ENCODE peak calls at places on chromosomes 7 and 10, in six cellular contexts. One of them, this sample, is unnamed.

GRCh38 chr10:79143879-79144278 is 75.1 kb downstream of the ZMIZ1 start:
- DNase-seq in breast epithelium: no peak
- DNase-seq in sigmoid colon: no peak
- DNase-seq in transverse colon: no peak
- DNase-seq in HCT116: no peak
- DNase-seq in spleen: no peak
- DNase-seq in this sample: no peak

GRCh38 chr10:84329986-84330651 is 1.7 kb downstream of the CCSER2 start:
- DNase-seq in HCT116: no peak
- DNase-seq in transverse colon: no peak
- DNase-seq in spleen: no peak
- DNase-seq in breast epithelium: no peak
- DNase-seq in sigmoid colon: no peak
- DNase-seq in this sample: no peak

GRCh38 chr7:100467638-100468373 is 3.7 kb upstream of the SPACDR start:
- DNase-seq in spleen: peak; percentile 76
- DNase-seq in sigmoid colon: no peak
- DNase-seq in transverse colon: no peak
- DNase-seq in breast epithelium: no peak
- DNase-seq in HCT116: no peak
- DNase-seq in this sample: no peak

GRCh38 chr7:44466300-44467216 is 23.9 kb downstream of the NUDCD3 start:
- DNase-seq in HCT116: no peak
- DNase-seq in sigmoid colon: no peak
- DNase-seq in spleen: no peak
- DNase-seq in transverse colon: no peak
- DNase-seq in breast epithelium: no peak
- DNase-seq in this sample: no peak

GRCh38 chr7:80876894-80877414 is 41.9 kb downstream of the SEMA3C start:
- DNase-seq in transverse colon: peak; percentile 37
- DNase-seq in HCT116: peak; percentile 36
- DNase-seq in spleen: no peak
- DNase-seq in breast epithelium: no peak
- DNase-seq in sigmoid colon: no peak
- DNase-seq in this sample: no peak

GRCh38 chr7:6012355-6013104 is 3.5 kb downstream of the AIMP2 start:
- DNase-seq in breast epithelium: no peak
- DNase-seq in HCT116: no peak
- DNase-seq in spleen: no peak
- DNase-seq in sigmoid colon: no peak
- DNase-seq in transverse colon: peak; percentile 63
- DNase-seq in this sample: no peak

GRCh38 chr7:23422904-23423303 is 47.4 kb downstream of the IGF2BP3 start:
- DNase-seq in transverse colon: no peak
- DNase-seq in HCT116: no peak
- DNase-seq in breast epithelium: no peak
- DNase-seq in sigmoid colon: no peak
- DNase-seq in spleen: no peak
- DNase-seq in this sample: no peak

GRCh38 chr10:63744060-63744941 is 223.1 kb downstream of the REEP3 start:
- DNase-seq in HCT116: no peak
- DNase-seq in sigmoid colon: no peak
- DNase-seq in spleen: no peak
- DNase-seq in breast epithelium: no peak
- DNase-seq in transverse colon: no peak
- DNase-seq in this sample: no peak

GRCh38 chr7:70480913-70481579 is 650.9 kb upstream of the GALNT17 start:
- DNase-seq in spleen: no peak
- DNase-seq in sigmoid colon: no peak
- DNase-seq in HCT116: no peak
- DNase-seq in transverse colon: no peak
- DNase-seq in breast epithelium: peak; percentile 21
- DNase-seq in this sample: peak; percentile 79

GRCh38 chr10:70054902-70055301 is 2.3 kb downstream of the MACROH2A2 start:
- DNase-seq in HCT116: no peak
- DNase-seq in transverse colon: no peak
- DNase-seq in sigmoid colon: no peak
- DNase-seq in breast epithelium: no peak
- DNase-seq in spleen: no peak
- DNase-seq in this sample: no peak

GRCh38 chr7:129923709-129924108 is 29.1 kb downstream of the UBE2H start:
- DNase-seq in breast epithelium: no peak
- DNase-seq in spleen: no peak
- DNase-seq in sigmoid colon: no peak
- DNase-seq in HCT116: no peak
- DNase-seq in transverse colon: no peak
- DNase-seq in this sample: no peak

GRCh38 chr7:74185636-74186035 is 11.5 kb downstream of the EIF4H start:
- DNase-seq in HCT116: no peak
- DNase-seq in transverse colon: no peak
- DNase-seq in spleen: no peak
- DNase-seq in breast epithelium: no peak
- DNase-seq in sigmoid colon: no peak
- DNase-seq in this sample: no peak

GRCh38 chr10:3237530-3237929 is 64.9 kb upstream of the PITRM1 start:
- DNase-seq in transverse colon: no peak
- DNase-seq in sigmoid colon: peak; percentile 37
- DNase-seq in HCT116: no peak
- DNase-seq in spleen: no peak
- DNase-seq in breast epithelium: no peak
- DNase-seq in this sample: no peak

GRCh38 chr7:51060536-51060935 is 256.1 kb downstream of the COBL start:
- DNase-seq in breast epithelium: no peak
- DNase-seq in spleen: no peak
- DNase-seq in transverse colon: no peak
- DNase-seq in sigmoid colon: no peak
- DNase-seq in HCT116: no peak
- DNase-seq in this sample: no peak

GRCh38 chr10:70445718-70446485 is 4.4 kb upstream of the NODAL start:
- DNase-seq in transverse colon: no peak
- DNase-seq in sigmoid colon: peak; percentile 82
- DNase-seq in spleen: no peak
- DNase-seq in breast epithelium: no peak
- DNase-seq in HCT116: no peak
- DNase-seq in this sample: no peak

GRCh38 chr10:58268454-58268945 is 462 bp upstream of the CISD1 start:
- DNase-seq in spleen: no peak
- DNase-seq in sigmoid colon: peak; percentile 67
- DNase-seq in HCT116: no peak
- DNase-seq in breast epithelium: no peak
- DNase-seq in transverse colon: no peak
- DNase-seq in this sample: no peak

GRCh38 chr7:125847706-125848105 is 918.1 kb upstream of the POT1 start:
- DNase-seq in transverse colon: no peak
- DNase-seq in HCT116: no peak
- DNase-seq in breast epithelium: no peak
- DNase-seq in sigmoid colon: no peak
- DNase-seq in spleen: no peak
- DNase-seq in this sample: no peak

GRCh38 chr7:51253157-51253556 is 63.5 kb downstream of the COBL start:
- DNase-seq in HCT116: no peak
- DNase-seq in spleen: no peak
- DNase-seq in transverse colon: no peak
- DNase-seq in sigmoid colon: no peak
- DNase-seq in breast epithelium: no peak
- DNase-seq in this sample: no peak

GRCh38 chr7:35544028-35544742 is 150.8 kb downstream of the HERPUD2 start:
- DNase-seq in transverse colon: no peak
- DNase-seq in sigmoid colon: no peak
- DNase-seq in HCT116: no peak
- DNase-seq in spleen: no peak
- DNase-seq in breast epithelium: no peak
- DNase-seq in this sample: no peak

GRCh38 chr7:95893484-95893883 is 121.1 kb downstream of the DYNC1I1 start:
- DNase-seq in spleen: no peak
- DNase-seq in breast epithelium: no peak
- DNase-seq in transverse colon: no peak
- DNase-seq in HCT116: no peak
- DNase-seq in sigmoid colon: no peak
- DNase-seq in this sample: no peak

GRCh38 chr7:86904949-86905834 is 154.3 kb downstream of the ELAPOR2 start:
- DNase-seq in transverse colon: no peak
- DNase-seq in HCT116: no peak
- DNase-seq in breast epithelium: no peak
- DNase-seq in spleen: no peak
- DNase-seq in sigmoid colon: no peak
- DNase-seq in this sample: no peak

GRCh38 chr10:84237199-84238051 is 3.9 kb downstream of the LRIT1 start:
- DNase-seq in sigmoid colon: no peak
- DNase-seq in breast epithelium: no peak
- DNase-seq in HCT116: no peak
- DNase-seq in spleen: no peak
- DNase-seq in transverse colon: no peak
- DNase-seq in this sample: no peak

GRCh38 chr10:30750971-30751677 is 121.6 kb upstream of the LYZL2 start:
- DNase-seq in transverse colon: no peak
- DNase-seq in spleen: no peak
- DNase-seq in HCT116: no peak
- DNase-seq in breast epithelium: no peak
- DNase-seq in sigmoid colon: no peak
- DNase-seq in this sample: no peak

GRCh38 chr10:132904814-132905649 is 37.3 kb downstream of the CFAP46 start:
- DNase-seq in transverse colon: no peak
- DNase-seq in sigmoid colon: peak; percentile 40
- DNase-seq in HCT116: no peak
- DNase-seq in breast epithelium: no peak
- DNase-seq in spleen: peak; percentile 37
- DNase-seq in this sample: no peak

GRCh38 chr10:26483554-26483953 is 45.4 kb downstream of the APBB1IP start:
- DNase-seq in spleen: no peak
- DNase-seq in sigmoid colon: no peak
- DNase-seq in breast epithelium: no peak
- DNase-seq in transverse colon: no peak
- DNase-seq in HCT116: no peak
- DNase-seq in this sample: no peak

GRCh38 chr10:26486304-26486703 is 48.2 kb downstream of the APBB1IP start:
- DNase-seq in HCT116: no peak
- DNase-seq in spleen: no peak
- DNase-seq in sigmoid colon: no peak
- DNase-seq in transverse colon: no peak
- DNase-seq in breast epithelium: no peak
- DNase-seq in this sample: no peak

GRCh38 chr10:26488344-26488743 is 50.2 kb downstream of the APBB1IP start:
- DNase-seq in spleen: no peak
- DNase-seq in breast epithelium: no peak
- DNase-seq in sigmoid colon: no peak
- DNase-seq in HCT116: no peak
- DNase-seq in transverse colon: no peak
- DNase-seq in this sample: no peak

GRCh38 chr10:26486985-26487850 is 49.1 kb downstream of the APBB1IP start:
- DNase-seq in breast epithelium: no peak
- DNase-seq in sigmoid colon: no peak
- DNase-seq in spleen: no peak
- DNase-seq in transverse colon: peak; percentile 17
- DNase-seq in HCT116: peak; percentile 55
- DNase-seq in this sample: no peak

GRCh38 chr10:26485150-26485941 is 47.2 kb downstream of the APBB1IP start:
- DNase-seq in transverse colon: no peak
- DNase-seq in spleen: no peak
- DNase-seq in HCT116: no peak
- DNase-seq in breast epithelium: no peak
- DNase-seq in sigmoid colon: no peak
- DNase-seq in this sample: no peak
- H3K27ac ChIP-seq in transverse colon: peak overlapping the region; percentile 36
- H3K27ac ChIP-seq in spleen: no peak overlapping the region
- H3K27ac ChIP-seq in HCT116: no peak overlapping the region
- H3K27ac ChIP-seq in breast epithelium: peak overlapping the region; percentile 8
- H3K27ac ChIP-seq in sigmoid colon: no peak overlapping the region
- H3K27ac ChIP-seq in this sample: no peak overlapping the region

DNA sequence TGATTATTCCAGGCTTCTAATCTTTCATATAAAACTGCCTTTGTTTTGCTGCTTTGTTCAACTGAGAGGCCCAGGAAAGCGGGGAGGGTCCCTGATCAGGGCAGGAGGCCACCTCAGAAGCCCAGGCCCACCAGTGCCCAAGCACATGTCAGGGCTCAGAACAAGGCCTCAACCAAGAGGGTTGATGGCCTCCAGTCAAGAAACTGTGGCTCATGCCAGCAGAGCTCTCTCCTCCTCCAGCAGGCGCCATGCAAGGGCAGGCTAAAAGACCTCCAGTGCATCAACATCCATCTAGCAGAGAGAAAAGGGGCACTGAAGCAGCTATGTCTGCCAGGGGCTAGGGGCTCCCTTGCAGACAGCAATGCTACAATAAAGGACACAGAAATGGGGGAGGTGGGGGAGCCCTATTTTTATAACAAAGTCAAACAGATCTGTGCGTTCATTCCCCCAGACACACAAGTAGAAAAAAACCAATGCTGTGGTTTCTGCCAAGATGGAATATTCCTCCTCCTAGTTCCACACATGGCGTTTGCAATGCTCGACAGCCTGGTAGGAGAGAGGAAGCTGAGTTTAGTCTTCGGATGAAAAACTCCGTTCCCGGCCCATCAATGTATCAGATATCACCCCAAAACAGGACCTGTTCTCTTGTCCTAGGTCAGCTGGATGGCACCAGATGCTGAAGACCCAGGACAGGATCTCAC is 34.0 kb downstream of the PSAP start:
- DNase-seq in breast epithelium: no peak
- DNase-seq in spleen: peak; percentile 66
- DNase-seq in transverse colon: no peak
- DNase-seq in sigmoid colon: no peak
- DNase-seq in HCT116: no peak
- DNase-seq in this sample: no peak
- TF ChIP-seq POLR2AphosphoS5 in breast epithelium: no peak
- TF ChIP-seq POLR2AphosphoS5 in spleen: no peak
- TF ChIP-seq POLR2AphosphoS5 in transverse colon: no peak
- TF ChIP-seq POLR2AphosphoS5 in sigmoid colon: no peak
- TF ChIP-seq POLR2AphosphoS5 in HCT116: no peak
- TF ChIP-seq POLR2AphosphoS5 in this sample: no peak

GRCh38 chr7:88218836-88219605 is 817 bp downstream of the SRI start:
- DNase-seq in sigmoid colon: peak; percentile 76
- DNase-seq in breast epithelium: peak; percentile 48
- DNase-seq in spleen: peak; percentile 87
- DNase-seq in transverse colon: peak; percentile 80
- DNase-seq in HCT116: no peak
- DNase-seq in this sample: peak; percentile 54
- TF ChIP-seq POLR2A in sigmoid colon: no peak
- TF ChIP-seq POLR2A in breast epithelium: no peak
- TF ChIP-seq POLR2A in spleen: no peak
- TF ChIP-seq POLR2A in transverse colon: peak; percentile 54
- TF ChIP-seq POLR2A in HCT116: no peak
- TF ChIP-seq POLR2A in this sample: peak; percentile 28

GRCh38 chr7:106110238-106110560 is 1.9 kb downstream of the SYPL1 start:
- DNase-seq in transverse colon: no peak
- DNase-seq in sigmoid colon: no peak
- DNase-seq in breast epithelium: no peak
- DNase-seq in spleen: no peak
- DNase-seq in HCT116: no peak
- DNase-seq in this sample: no peak

GRCh38 chr7:106109521-106110237 is 2.4 kb downstream of the SYPL1 start:
- DNase-seq in transverse colon: no peak
- DNase-seq in sigmoid colon: no peak
- DNase-seq in spleen: no peak
- DNase-seq in breast epithelium: no peak
- DNase-seq in HCT116: no peak
- DNase-seq in this sample: no peak

GRCh38 chr7:106112118-106112971 is at the start of gene SYPL1:
- DNase-seq in transverse colon: peak; percentile 96
- DNase-seq in sigmoid colon: peak; percentile 98
- DNase-seq in spleen: peak; percentile 99
- DNase-seq in breast epithelium: peak; percentile 90
- DNase-seq in HCT116: peak; percentile 77
- DNase-seq in this sample: peak; percentile 92

GRCh38 chr7:106111671-106112117 is 418 bp downstream of the SYPL1 start:
- DNase-seq in spleen: peak; percentile 94
- DNase-seq in transverse colon: peak; percentile 79
- DNase-seq in HCT116: peak; percentile 26
- DNase-seq in breast epithelium: no peak
- DNase-seq in sigmoid colon: peak; percentile 87
- DNase-seq in this sample: no peak

GRCh38 chr7:106110885-106111670 is 1.0 kb downstream of the SYPL1 start:
- DNase-seq in HCT116: no peak
- DNase-seq in transverse colon: no peak
- DNase-seq in sigmoid colon: no peak
- DNase-seq in breast epithelium: no peak
- DNase-seq in spleen: no peak
- DNase-seq in this sample: no peak
- H3K27ac ChIP-seq in HCT116: peak overlapping the region; percentile 97
- H3K27ac ChIP-seq in transverse colon: peak overlapping the region; percentile 98
- H3K27ac ChIP-seq in sigmoid colon: peak overlapping the region; percentile 100
- H3K27ac ChIP-seq in breast epithelium: peak overlapping the region; percentile 99
- H3K27ac ChIP-seq in spleen: peak overlapping the region; percentile 98
- H3K27ac ChIP-seq in this sample: peak overlapping the region; percentile 98